ENCODE peak calls at places on chromosome 7, in six cellular contexts. B is CD4-positive, alpha-beta T cell; D is Peyer's patch; Q is activated CD8-positive, alpha-beta T cell treated with anti-CD3 and anti-CD28 coated beads for 36 hours; Y is breast epithelium; F is fibroblast of mammary gland. T is an unnamed sample.

GRCh38 chr7:94698275-94698674 is 42.3 kb upstream of the SGCE start:
- DNase-seq in B (no peak), D (no peak), Q (no peak), Y (no peak), F (peak; percentile 82), T (peak; percentile 74)

GRCh38 chr7:27210441-27211083 is 10.7 kb upstream of the HOXA13 start:
- DNase-seq in B (peak; percentile 31), D (peak; percentile 84), Q (peak; percentile 72), Y (no peak), F (peak; percentile 45), T (no peak)

GRCh38 chr7:2510909-2511768 is 8.4 kb upstream of the LFNG start:
- DNase-seq in B (no peak), D (peak; percentile 91), Q (peak; percentile 92), Y (no peak), F (no peak), T (peak; percentile 32)

GRCh38 chr7:17663056-17663675 is 277.1 kb downstream of the SNX13 start:
- DNase-seq in B (no peak), D (no peak), Q (no peak), Y (no peak), F (peak; percentile 93), T (peak; percentile 78)

GRCh38 chr7:40885503-40885902 is 750.7 kb downstream of the SUGCT start:
- DNase-seq in B (no peak), D (no peak), Q (no peak), Y (no peak), F (peak; percentile 70), T (peak; percentile 39)

GRCh38 chr7:23530901-23531793 is 634 bp downstream of the TRA2A start:
- DNase-seq in B (peak; percentile 21), D (peak; percentile 81), Q (peak; percentile 80), Y (peak; percentile 62), F (peak; percentile 59), T (peak; percentile 50)

GRCh38 chr7:97064972-97065587 is 40.4 kb upstream of the DLX5 start:
- DNase-seq in B (no peak), D (peak; percentile 54), Q (peak; percentile 21), Y (no peak), F (peak; percentile 62), T (peak; percentile 54)

GRCh38 chr7:70694909-70695803 is 436.8 kb upstream of the GALNT17 start:
- DNase-seq in B (no peak), D (no peak), Q (no peak), Y (no peak), F (no peak), T (no peak)

GRCh38 chr7:20279979-20280378 is 50.7 kb upstream of the ITGB8 start:
- DNase-seq in B (no peak), D (no peak), Q (no peak), Y (no peak), F (no peak), T (no peak)

GRCh38 chr7:73739387-73739767 is 775 bp upstream of the ABHD11 start:
- DNase-seq in B (no peak), D (no peak), Q (no peak), Y (peak; percentile 40), F (no peak), T (no peak)

GRCh38 chr7:1691601-1692499 is 21.8 kb downstream of the ELFN1 start:
- DNase-seq in B (no peak), D (peak; percentile 27), Q (no peak), Y (peak; percentile 78), F (no peak), T (no peak)

GRCh38 chr7:19097165-19097885 is 20.1 kb downstream of the TWIST1 start:
- DNase-seq in B (no peak), D (no peak), Q (no peak), Y (no peak), F (no peak), T (no peak)

GRCh38 chr7:51000956-51001355 is 218.3 kb upstream of the GRB10 start:
- DNase-seq in B (no peak), D (no peak), Q (no peak), Y (no peak), F (no peak), T (peak; percentile 30)

GRCh38 chr7:94060772-94061171 is 56.6 kb upstream of the BET1 start:
- DNase-seq in B (no peak), D (no peak), Q (peak; percentile 16), Y (no peak), F (peak; percentile 88), T (peak; percentile 55)

GRCh38 chr7:3066506-3066905 is 22.8 kb upstream of the CARD11 start:
- DNase-seq in B (no peak), D (no peak), Q (no peak), Y (no peak), F (no peak), T (no peak)

GRCh38 chr7:28075674-28076358 is 104.8 kb downstream of the JAZF1 start:
- DNase-seq in B (no peak), D (no peak), Q (no peak), Y (no peak), F (no peak), T (no peak)

GRCh38 chr7:26293569-26294308 is 2.1 kb downstream of the SNX10 start:
- DNase-seq in B (peak; percentile 15), D (peak; percentile 67), Q (peak; percentile 85), Y (no peak), F (no peak), T (no peak)

GRCh38 chr7:157097569-157097968 is 41.2 kb upstream of the UBE3C start:
- DNase-seq in B (no peak), D (peak; percentile 48), Q (no peak), Y (no peak), F (no peak), T (no peak)

GRCh38 chr7:47893238-47893637 is 55.0 kb downstream of the PKD1L1 start:
- DNase-seq in B (no peak), D (no peak), Q (peak; percentile 11), Y (no peak), F (peak; percentile 6), T (no peak)

GRCh38 chr7:121000091-121000983 is 11.8 kb downstream of the CPED1 start:
- DNase-seq in B (no peak), D (no peak), Q (no peak), Y (no peak), F (peak; percentile 78), T (no peak)

GRCh38 chr7:121001234-121001633 is 12.7 kb downstream of the CPED1 start:
- DNase-seq in B (no peak), D (no peak), Q (no peak), Y (no peak), F (no peak), T (no peak)

GRCh38 chr7:121002755-121003114 is 14.2 kb downstream of the CPED1 start:
- DNase-seq in B (no peak), D (no peak), Q (no peak), Y (no peak), F (no peak), T (no peak)

GRCh38 chr7:121003986-121004685 is 15.6 kb downstream of the CPED1 start:
- DNase-seq in B (no peak), D (no peak), Q (no peak), Y (no peak), F (peak; percentile 46), T (no peak)

DNA sequence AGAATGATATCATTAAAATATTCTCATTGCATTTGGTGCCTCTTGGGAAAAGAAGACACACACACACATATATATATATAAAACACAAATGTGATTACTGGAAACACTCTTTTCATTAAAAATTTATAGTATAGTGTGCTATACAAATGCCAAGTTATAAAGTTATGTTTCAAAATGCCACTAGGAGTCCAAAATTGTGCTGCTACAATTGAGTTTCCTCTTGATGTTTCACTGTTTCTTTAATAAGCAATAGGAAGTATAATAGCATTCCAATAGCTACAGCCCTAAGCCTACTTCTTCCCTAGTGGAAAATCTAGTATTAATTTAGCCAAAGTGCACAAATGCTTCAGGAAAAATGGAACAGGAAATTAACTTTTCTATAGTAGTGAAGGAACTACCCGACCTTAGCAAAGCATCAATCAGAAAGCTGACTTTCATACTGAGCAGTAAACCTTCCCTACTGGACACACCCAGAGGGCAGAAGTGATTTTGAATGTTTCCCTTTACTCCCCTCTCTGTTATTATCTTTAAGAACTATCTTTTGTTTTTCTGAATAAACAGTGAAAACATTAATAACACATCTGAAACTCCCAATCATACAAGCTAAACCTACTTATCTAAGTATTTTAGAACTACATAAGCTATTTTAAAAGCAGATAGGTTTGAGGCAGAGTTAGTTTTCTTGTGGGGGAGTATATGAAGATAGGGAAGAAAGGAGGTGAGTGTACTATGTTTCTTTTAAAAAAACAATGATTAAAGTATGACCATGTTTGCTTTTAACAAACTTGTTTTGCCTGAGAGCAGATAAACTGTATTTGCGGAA is 13.6 kb downstream of the CPED1 start:
- DNase-seq in B (no peak), D (no peak), Q (no peak), Y (no peak), F (no peak), T (no peak)
- TF ChIP-seq CTCF in B (no peak), D (no peak), Q (no peak), Y (no peak), F (no peak), T (no peak)

GRCh38 chr7:85426487-85426960 is 239.7 kb upstream of the SEMA3D start:
- DNase-seq in B (no peak), D (no peak), Q (no peak), Y (no peak), F (peak; percentile 12), T (no peak)
- TF ChIP-seq CTCF in B (no peak), D (no peak), Q (no peak), Y (no peak), F (no peak), T (no peak)

DNA sequence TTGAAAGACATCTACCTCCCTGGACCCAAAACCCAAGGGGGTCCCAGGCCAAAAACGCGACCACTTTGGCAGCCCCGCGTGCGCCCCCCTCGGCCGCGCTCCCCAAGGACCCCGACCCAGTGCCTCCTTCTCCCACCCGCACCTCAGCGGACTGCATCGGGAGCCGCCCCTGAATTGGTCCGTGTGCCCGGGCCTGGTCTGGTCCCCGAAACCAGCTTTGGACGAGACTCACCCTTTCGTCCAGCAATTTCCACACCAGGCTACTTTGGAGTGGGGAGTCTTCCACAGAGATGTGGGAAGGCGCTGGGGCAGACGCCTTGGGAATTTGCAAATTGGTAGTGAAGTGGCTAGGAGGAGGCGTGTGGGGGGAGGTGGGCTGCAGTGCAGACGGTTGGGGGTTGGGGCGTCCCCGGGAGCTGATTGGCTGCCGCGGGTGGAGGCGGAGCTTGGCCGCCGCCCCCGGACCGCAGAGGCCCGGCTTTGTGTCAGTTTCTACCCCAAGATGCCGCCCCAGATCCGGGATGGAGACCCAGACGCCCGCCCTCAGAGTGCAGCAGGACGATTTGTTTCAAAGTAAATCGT is 16.9 kb downstream of the TCAF1 start:
- DNase-seq in B (no peak), D (no peak), Q (peak; percentile 59), Y (no peak), F (peak; percentile 64), T (no peak)
- TF ChIP-seq CTCF in B (no peak), D (no peak), Q (no peak), Y (no peak), F (no peak), T (no peak)

GRCh38 chr7:77991656-77992055 is 193.1 kb downstream of the PHTF2 start:
- DNase-seq in B (no peak), D (no peak), Q (no peak), Y (no peak), F (no peak), T (no peak)

GRCh38 chr7:77993823-77994222 is 195.2 kb downstream of the PHTF2 start:
- DNase-seq in B (no peak), D (no peak), Q (no peak), Y (no peak), F (no peak), T (no peak)

GRCh38 chr7:77989981-77990566 is 191.5 kb downstream of the PHTF2 start:
- DNase-seq in B (no peak), D (peak; percentile 67), Q (peak; percentile 38), Y (no peak), F (no peak), T (peak; percentile 75)

GRCh38 chr7:77995717-77996116 is 197.1 kb downstream of the PHTF2 start:
- DNase-seq in B (no peak), D (no peak), Q (peak; percentile 6), Y (no peak), F (no peak), T (no peak)
- TF ChIP-seq CTCF in B (no peak), D (no peak), Q (no peak), Y (no peak), F (peak; percentile 8), T (no peak)

GRCh38 chr7:129334473-129334872 is 99.8 kb upstream of the STRIP2 start:
- DNase-seq in B (no peak), D (no peak), Q (no peak), Y (no peak), F (no peak), T (no peak)
- TF ChIP-seq CTCF in B (no peak), D (no peak), Q (no peak), Y (no peak), F (no peak), T (no peak)

T was measured in bronchial epithelial cell.